ENCODE peak calls at places on chromosomes 13 and 19, in five cellular contexts. S, Q, E, P and T are unnamed samples. For H3K27me3 and H4K20me1, the result is how much of the 10 kb centered on the place peaks cover.

GRCh38 chr19:2289714-2290435 is 7.9 kb upstream of the PEAK3 start:
- DNase-seq in Q (peak), P (no peak), E (peak), S (no peak), T (no peak)

GRCh38 chr13:59391696-59392095 is 772.0 kb downstream of the DIAPH3 start:
- DNase-seq in Q (peak), S (peak), E (peak), P (peak), T (peak)

GRCh38 chr19:33063356-33064116 is 1.2 kb downstream of the RHPN2 start:
- DNase-seq in S (peak), E (peak), P (peak), Q (no peak), T (no peak)

GRCh38 chr19:33403973-33404304 is 30.4 kb downstream of the CEBPG start:
- DNase-seq in P (no peak), S (no peak), Q (no peak), E (no peak), T (no peak)

GRCh38 chr19:9413240-9413954 is 22.0 kb downstream of the ZNF266 start:
- DNase-seq in E (peak), Q (peak), P (no peak), S (no peak), T (no peak)

GRCh38 chr19:13797870-13798269 is 2.6 kb downstream of the ZSWIM4 start:
- DNase-seq in P (peak), S (no peak), Q (peak), E (no peak), T (peak)

GRCh38 chr13:100836696-100837095 is 162.1 kb upstream of the TMTC4 start:
- DNase-seq in P (peak), E (no peak), Q (peak), S (no peak), T (peak)

GRCh38 chr13:45327253-45327954 is 13.6 kb downstream of the TPT1 start:
- DNase-seq in E (peak), S (no peak), Q (no peak), P (peak), T (no peak)

GRCh38 chr13:94967183-94968039 is 255.1 kb upstream of the SOX21 start:
- DNase-seq in E (peak), Q (peak), S (peak), P (peak), T (no peak)

GRCh38 chr13:94968040-94968756 is 255.9 kb upstream of the SOX21 start:
- DNase-seq in S (peak), P (no peak), E (peak), Q (peak), T (no peak)

GRCh38 chr13:94972262-94972661 is 259.9 kb upstream of the SOX21 start:
- DNase-seq in S (no peak), Q (no peak), E (no peak), P (no peak), T (no peak)

GRCh38 chr13:94968757-94969086 is 256.4 kb upstream of the SOX21 start:
- DNase-seq in Q (no peak), S (no peak), E (no peak), P (no peak), T (no peak)

GRCh38 chr13:94966380-94966779 is 254.0 kb upstream of the SOX21 start:
- DNase-seq in Q (no peak), S (no peak), E (no peak), P (no peak), T (no peak)
- H3K27me3 ChIP-seq in Q (half or more), S (half or more), E (under half), P (under half), T (under half)

GRCh38 chr19:49927526-49928264 is 1.3 kb upstream of the ATF5 start:
- DNase-seq in P (no peak), Q (no peak), S (no peak), E (no peak), T (no peak)
- H3K4me2 ChIP-seq in P (peak), Q (peak), S (peak), E (peak), T (peak)

GRCh38 chr13:98544105-98544710 is 32.7 kb downstream of the STK24 start:
- DNase-seq in P (no peak), E (no peak), S (no peak), Q (no peak), T (no peak)
- H4K20me1 ChIP-seq in P (under half), E (half or more), S (half or more), Q (under half), T (half or more)

GRCh38 chr13:49304763-49305695 is 57.3 kb downstream of the CDADC1 start:
- DNase-seq in E (no peak), Q (no peak), P (no peak), S (no peak), T (no peak)
- H3K27me3 ChIP-seq in E (under half), Q (under half), P (under half), S (under half), T (under half)

GRCh38 chr19:51342631-51343569 is 961 bp upstream of the VSIG10L start:
- DNase-seq in Q (no peak), S (no peak), E (no peak), P (no peak), T (no peak)

GRCh38 chr19:51341976-51342580 is at the start of gene VSIG10L:
- DNase-seq in Q (no peak), P (peak), S (no peak), E (no peak), T (no peak)

GRCh38 chr19:51339687-51340656 is 2.0 kb downstream of the VSIG10L start:
- DNase-seq in Q (peak), E (peak), P (peak), S (peak), T (peak)

GRCh38 chr19:51339313-51339686 is 2.6 kb downstream of the VSIG10L start:
- DNase-seq in Q (no peak), S (peak), E (peak), P (no peak), T (no peak)

GRCh38 chr19:51341066-51341465 is 873 bp downstream of the VSIG10L start:
- DNase-seq in S (no peak), E (no peak), P (no peak), Q (no peak), T (no peak)
- H3K4me2 ChIP-seq in S (peak), E (peak), P (no peak), Q (no peak), T (no peak)

DNA sequence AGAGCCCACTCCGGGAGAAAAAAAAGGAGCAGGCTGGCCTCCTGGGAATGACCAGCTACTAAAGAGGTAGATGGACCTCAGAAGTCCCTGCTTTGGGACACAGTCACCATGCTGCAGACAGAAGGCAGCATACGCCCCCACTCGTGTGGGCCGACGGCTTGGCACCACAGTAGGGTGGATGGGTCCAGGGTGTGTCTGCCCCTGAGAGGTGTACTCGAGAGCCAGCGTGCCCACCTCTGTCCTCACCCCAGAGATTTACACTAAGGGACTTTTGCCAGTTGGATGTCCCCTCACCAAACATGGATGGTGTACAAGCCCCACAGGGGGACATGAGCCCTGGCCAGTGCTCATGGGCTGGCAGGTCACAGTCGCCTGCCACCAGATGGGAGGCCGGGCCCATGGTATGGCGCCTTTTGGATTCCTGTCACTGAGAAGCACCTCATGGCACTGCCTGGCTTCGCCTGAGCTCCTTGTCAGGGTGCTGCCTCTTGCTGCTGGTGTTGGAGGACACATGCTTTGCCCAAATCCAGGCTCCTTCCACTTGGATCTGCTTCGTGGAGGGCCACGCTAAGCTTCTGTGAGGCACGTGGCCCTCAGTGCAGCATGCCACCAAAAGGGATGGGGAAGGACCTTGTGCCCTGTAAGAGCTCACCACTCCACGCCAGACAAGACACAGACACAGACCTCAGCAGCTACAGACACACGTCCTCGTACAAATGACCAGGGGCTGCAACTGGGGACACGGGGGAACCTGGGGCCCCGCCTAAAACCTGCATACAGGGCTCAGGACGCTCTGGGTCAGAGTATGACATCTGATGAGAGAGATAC is 13.3 kb upstream of the EPHX3 start:
- DNase-seq in Q (no peak), S (no peak), P (no peak), E (no peak), T (no peak)
- H4K20me1 ChIP-seq in Q (under half), S (under half), P (under half), E (under half), T (half or more)